ENCODE peak calls at places on chromosomes 6 and 20, in eight cellular contexts. U is GM23248, M is transverse colon, J is PC-3, X is neuronal stem cell, P is lung, G is psoas muscle, B is mammary epithelial cell. T is an unnamed sample. For H3K4me1, the result is how much of the 10 kb centered on the place peaks cover.

GRCh38 chr6:95203153-95203754 is 374.1 kb upstream of the MANEA start:
- DNase-seq in U (peak), M (no peak), X (peak), G (no peak), P (no peak), J (peak), B (peak), T (no peak)

GRCh38 chr6:15922510-15923307 is 206.2 kb upstream of the MYLIP start:
- DNase-seq in M (no peak), X (no peak), U (peak), P (no peak), B (no peak), J (peak), G (no peak), T (no peak)

GRCh38 chr6:56004421-56004820 is 129.0 kb upstream of the BMP5 start:
- DNase-seq in X (no peak), U (peak), J (peak), B (peak), P (no peak), M (no peak), G (no peak), T (no peak)

GRCh38 chr6:29631860-29632731 is 887 bp downstream of the GABBR1 start:
- DNase-seq in X (no peak), J (peak), M (peak), G (peak), B (peak), P (peak), U (peak), T (peak)

GRCh38 chr6:37696220-37696840 is 1.4 kb downstream of the MDGA1 start:
- DNase-seq in M (no peak), U (peak), B (peak), X (no peak), J (peak), G (peak), P (no peak), T (no peak)

GRCh38 chr20:45552456-45552855 is 5.3 kb upstream of the EPPIN start:
- DNase-seq in G (no peak), B (no peak), P (no peak), X (no peak), M (no peak), J (no peak), U (no peak), T (no peak)

GRCh38 chr6:127618729-127619128 is 41.8 kb downstream of the C6orf58 start:
- DNase-seq in G (no peak), U (peak), P (no peak), J (peak), B (peak), X (no peak), M (no peak), T (no peak)

GRCh38 chr6:121297699-121298098 is 36.6 kb downstream of the TBC1D32 start:
- DNase-seq in J (no peak), X (no peak), B (no peak), U (peak), P (no peak), G (no peak), M (no peak), T (no peak)

GRCh38 chr20:1435337-1435699 is 31.3 kb downstream of the NSFL1C start:
- DNase-seq in P (no peak), M (no peak), G (no peak), B (no peak), J (no peak), U (no peak), X (no peak), T (no peak)
- H3K4me3 ChIP-seq in P (no peak), M (no peak), G (no peak), B (no peak), J (no peak), U (no peak), X (no peak), T (no peak)

DNA sequence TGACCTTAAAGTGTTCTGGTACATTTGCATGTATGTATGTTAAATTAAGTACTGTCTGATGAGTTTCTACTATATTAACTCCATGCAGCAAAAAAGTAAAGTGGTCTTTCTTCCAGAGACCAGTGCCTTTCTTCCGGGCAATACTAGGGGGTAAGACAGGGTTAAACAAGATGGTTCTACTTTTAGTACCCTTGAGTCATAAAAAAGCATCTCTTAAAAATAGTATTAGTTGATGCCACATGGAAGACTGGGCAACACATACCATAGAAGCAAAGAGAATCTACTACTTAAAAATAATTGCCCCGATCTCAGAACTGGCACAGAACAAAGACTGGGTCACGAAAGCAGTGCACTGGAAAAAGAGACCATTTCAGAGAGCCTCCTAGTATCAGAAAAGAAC is 66.2 kb downstream of the SESN1 start:
- DNase-seq in G (no peak), M (no peak), B (no peak), P (no peak), X (no peak), U (no peak), J (no peak), T (no peak)
- H3K4me1 ChIP-seq in G (under half), M (under half), B (under half), P (under half), X (under half), U (under half), J (under half), T (half or more)

GRCh38 chr6:118197539-118197938 is 290.5 kb downstream of the SLC35F1 start:
- DNase-seq in B (no peak), U (no peak), P (no peak), J (no peak), M (no peak), G (no peak), X (no peak), T (no peak)
- H3K4me3 ChIP-seq in B (no peak), U (no peak), P (no peak), J (no peak), M (no peak), G (no peak), X (no peak), T (no peak)

GRCh38 chr20:17960927-17961599 is 7.5 kb downstream of the SNX5 start:
- DNase-seq in B (no peak), X (no peak), M (peak), J (no peak), U (peak), G (peak), P (no peak), T (peak)
- H3K4me1 ChIP-seq in B (half or more), X (under half), M (half or more), J (half or more), U (half or more), G (half or more), P (under half), T (half or more)

GRCh38 chr6:13395272-13396237 is 67.2 kb upstream of the TBC1D7 start:
- DNase-seq in J (peak), M (peak), G (peak), X (no peak), B (no peak), P (peak), U (peak), T (peak)

GRCh38 chr6:13398421-13398994 is 70.2 kb upstream of the TBC1D7 start:
- DNase-seq in X (peak), B (no peak), J (no peak), M (no peak), U (no peak), P (no peak), G (no peak), T (no peak)

GRCh38 chr6:13396241-13396792 is 68.0 kb upstream of the TBC1D7 start:
- DNase-seq in G (no peak), M (no peak), B (no peak), P (no peak), J (no peak), U (no peak), X (no peak), T (no peak)

GRCh38 chr6:13398081-13398406 is 69.7 kb upstream of the TBC1D7 start:
- DNase-seq in U (no peak), G (no peak), P (no peak), J (no peak), M (no peak), B (peak), X (no peak), T (no peak)

GRCh38 chr6:13397359-13398080 is 69.2 kb upstream of the TBC1D7 start:
- DNase-seq in B (no peak), U (no peak), X (no peak), J (no peak), P (no peak), M (peak), G (no peak), T (no peak)
- H3K4me3 ChIP-seq in B (no peak), U (no peak), X (no peak), J (no peak), P (no peak), M (no peak), G (no peak), T (no peak)

GRCh38 chr20:34052414-34052813 is 58.7 kb downstream of the RALY start:
- DNase-seq in B (no peak), M (no peak), P (no peak), G (no peak), X (no peak), J (no peak), U (no peak), T (no peak)
- H3K4me1 ChIP-seq in B (under half), M (under half), P (under half), G (under half), X (under half), J (under half), U (under half), T (half or more)

T was measured in left ventricle myocardium inferior.